ENCODE peak calls at places on chromosome 11, in four cellular contexts. M, V, A and C are unnamed samples.

GRCh38 chr11:125315088-125315740 is 150.7 kb downstream of the PKNOX2 start:
- DNase-seq in V (peak), M (no peak), A (peak), C (no peak)

GRCh38 chr11:65262381-65262680 is 569 bp downstream of the POLA2 start:
- DNase-seq in V (peak), A (peak), M (peak), C (no peak)

GRCh38 chr11:18745251-18745650 is 19.3 kb upstream of the IGSF22 start:
- DNase-seq in V (no peak), A (no peak), M (no peak), C (no peak)

GRCh38 chr11:60396790-60397189 is 531 bp downstream of the MS4A14 start:
- DNase-seq in A (no peak), M (no peak), V (no peak), C (no peak)

GRCh38 chr11:43830928-43831440 is 49.6 kb upstream of the ALKBH3 start:
- DNase-seq in A (peak), M (peak), V (peak), C (peak)

GRCh38 chr11:74311352-74311926 is at the start of gene P4HA3:
- DNase-seq in V (peak), A (peak), M (peak), C (peak)

GRCh38 chr11:77027275-77027674 is 6.9 kb upstream of the B3GNT6 start:
- DNase-seq in A (peak), M (peak), V (no peak), C (no peak)

GRCh38 chr11:71568707-71569349 is 3.5 kb downstream of the KRTAP5-10 start:
- DNase-seq in V (peak), M (peak), A (peak), C (no peak)

GRCh38 chr11:78147807-78148206 is 8.4 kb upstream of the ALG8 start:
- DNase-seq in V (no peak), A (no peak), M (no peak), C (no peak)

GRCh38 chr11:95279921-95280861 is 49.2 kb upstream of the SESN3 start:
- DNase-seq in V (no peak), M (peak), A (peak), C (peak)

GRCh38 chr11:70464509-70465361 is 66.4 kb downstream of the CTTN start:
- DNase-seq in V (no peak), M (no peak), A (no peak), C (no peak)

GRCh38 chr11:41795004-41795403 is 335.6 kb upstream of the LRRC4C start:
- DNase-seq in V (no peak), A (no peak), M (peak), C (no peak)

GRCh38 chr11:67371549-67372231 is 1.7 kb downstream of the CLCF1 start:
- DNase-seq in V (peak), A (peak), M (peak), C (peak)

DNA sequence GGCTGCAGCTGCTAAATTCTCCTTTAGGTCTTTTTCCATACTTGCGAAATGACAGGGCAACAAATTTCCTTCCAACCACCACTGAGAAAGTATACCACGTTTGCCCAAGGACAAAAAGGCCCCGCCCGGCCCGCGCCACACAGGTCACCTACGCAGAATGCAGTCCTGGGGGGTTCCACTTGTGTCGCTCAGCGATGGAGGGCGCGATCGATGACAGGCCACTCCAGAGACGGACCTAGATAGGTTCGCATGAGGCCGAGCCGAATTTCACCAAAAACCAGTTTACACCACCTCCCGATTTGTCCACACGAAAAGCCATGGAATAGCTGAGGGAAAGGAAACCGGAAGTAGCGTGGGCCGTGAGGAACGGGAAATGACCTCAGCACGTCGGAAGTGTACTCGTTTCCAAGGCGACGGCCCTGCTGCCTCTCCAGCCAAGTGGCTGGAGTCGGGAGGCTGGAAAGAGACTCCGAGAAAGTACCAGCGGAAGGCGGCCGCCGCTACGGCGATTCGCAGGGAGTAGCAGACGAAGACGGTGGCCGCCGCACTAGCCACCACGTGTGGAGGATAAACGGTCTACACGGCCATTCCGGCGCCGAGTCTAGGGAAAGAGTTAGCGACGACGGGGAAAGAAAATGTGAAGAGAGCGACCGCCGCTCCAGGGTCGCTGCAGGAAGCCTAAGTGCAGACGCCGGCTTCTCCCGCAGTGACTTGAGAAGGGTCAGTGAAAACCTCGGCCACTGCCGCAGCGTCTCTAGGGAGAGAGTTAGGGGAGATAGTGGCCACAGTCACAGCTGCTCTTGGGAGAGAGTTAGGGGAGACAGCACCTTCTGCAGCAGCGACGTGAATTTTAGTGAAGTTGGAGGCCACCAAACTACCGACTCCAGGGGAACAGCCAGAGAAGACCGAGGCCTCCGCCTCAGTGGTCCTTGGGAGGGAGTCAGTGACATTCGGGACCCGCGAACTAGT is at the start of gene ANKRD42:
- DNase-seq in A (peak), M (peak), V (peak), C (peak)
- H2AFZ ChIP-seq in A (peak), M (peak), V (peak), C (peak)

GRCh38 chr11:31968774-31969433 is 122.0 kb upstream of the RCN1 start:
- DNase-seq in V (peak), A (peak), M (peak), C (peak)
- TF ChIP-seq EZH2 in V (no peak), A (no peak), M (no peak), C (no peak)

GRCh38 chr11:73248526-73249185 is 23.5 kb upstream of the P2RY6 start:
- DNase-seq in V (no peak), M (no peak), A (no peak), C (no peak)

GRCh38 chr11:73249304-73249703 is 22.8 kb upstream of the P2RY6 start:
- DNase-seq in V (no peak), A (no peak), M (peak), C (no peak)

GRCh38 chr11:73257342-73258103 is 14.6 kb upstream of the P2RY6 start:
- DNase-seq in M (peak), V (peak), A (peak), C (no peak)

GRCh38 chr11:73249858-73250773 is 22.0 kb upstream of the P2RY6 start:
- DNase-seq in M (no peak), A (no peak), V (no peak), C (no peak)

DNA sequence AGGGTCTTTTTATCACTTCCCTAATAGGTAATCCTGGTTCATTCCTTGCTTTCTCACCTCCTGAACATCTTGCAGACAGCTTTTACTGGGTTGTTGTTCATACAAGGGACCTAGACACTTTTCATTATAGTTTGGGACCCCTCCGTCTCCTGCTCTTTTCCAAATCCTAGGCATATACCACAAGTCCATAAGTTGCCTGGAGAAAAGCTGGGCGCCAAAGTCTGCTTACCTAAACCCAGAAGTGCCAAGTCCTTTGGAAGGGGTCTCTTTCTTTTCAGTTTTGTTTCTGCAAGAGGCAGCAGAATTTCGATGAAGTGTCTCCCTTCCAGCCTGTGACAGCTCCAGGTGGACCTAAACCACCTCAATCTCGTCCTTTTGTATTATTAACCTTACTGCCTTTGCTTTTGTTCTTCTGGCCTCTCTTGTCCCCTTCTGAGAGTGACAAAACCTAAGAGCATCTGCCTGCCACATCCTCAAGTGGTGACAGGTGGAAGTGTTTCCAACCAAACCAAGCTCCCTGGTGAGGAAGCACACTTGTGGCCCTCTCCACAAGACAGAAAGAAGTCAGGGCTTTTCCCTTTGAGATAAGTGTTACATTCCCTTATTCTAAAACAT is 19.5 kb upstream of the P2RY6 start:
- DNase-seq in V (no peak), M (peak), A (no peak), C (no peak)
- H2AFZ ChIP-seq in V (no peak), M (no peak), A (peak), C (no peak)

GRCh38 chr11:129814244-129814992 is 1.2 kb upstream of the TMEM45B start:
- DNase-seq in V (no peak), M (no peak), A (no peak), C (no peak)

GRCh38 chr11:129819237-129819636 is 3.6 kb downstream of the TMEM45B start:
- DNase-seq in M (no peak), V (no peak), A (no peak), C (no peak)

GRCh38 chr11:129813216-129813791 is 2.3 kb upstream of the TMEM45B start:
- DNase-seq in M (no peak), V (no peak), A (no peak), C (no peak)

GRCh38 chr11:129817282-129818051 is 1.8 kb downstream of the TMEM45B start:
- DNase-seq in V (no peak), A (no peak), M (peak), C (peak)

DNA sequence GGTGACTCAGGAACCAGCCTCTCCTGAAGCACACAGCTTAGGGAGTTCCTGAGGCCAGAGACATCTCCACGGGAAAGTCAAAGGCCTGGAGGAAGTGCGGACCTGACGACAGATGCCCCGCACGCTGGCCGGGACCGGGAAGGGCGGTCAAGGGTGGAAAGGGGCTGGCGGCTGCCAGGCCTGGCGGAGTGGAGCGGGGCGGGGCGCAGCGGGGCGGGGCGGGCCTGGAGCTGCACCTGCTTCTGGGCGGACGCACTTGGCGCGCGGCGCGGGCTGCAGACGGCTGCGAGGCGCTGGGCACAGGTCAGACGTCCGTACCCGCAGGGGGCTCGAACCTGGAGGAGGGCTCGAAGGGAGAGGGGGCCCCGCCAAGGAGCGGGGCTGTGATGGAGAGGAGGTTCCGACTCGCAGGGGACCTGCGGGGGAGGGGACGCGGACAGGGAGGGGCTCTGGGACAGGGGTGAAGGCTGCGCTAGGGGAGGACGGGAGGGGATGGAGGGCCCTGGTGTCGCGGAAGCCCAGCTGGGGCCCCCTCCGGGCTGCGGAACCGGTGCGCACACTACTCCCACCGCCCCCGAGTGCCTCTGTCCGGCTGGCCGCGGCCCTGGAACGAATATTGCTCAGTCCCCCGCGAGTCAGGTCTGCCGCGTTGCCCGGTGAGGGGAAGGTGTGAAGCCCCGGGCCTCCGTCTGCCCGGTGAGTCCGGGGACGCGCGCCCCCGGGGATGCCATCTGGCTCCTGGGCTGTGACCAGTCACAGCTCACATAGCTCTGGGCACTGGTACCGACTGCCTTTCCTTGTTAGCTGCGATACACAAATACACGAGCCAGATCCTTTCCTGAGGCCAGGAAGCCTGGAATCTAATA is at the start of gene TMEM45B:
- DNase-seq in V (no peak), A (no peak), M (peak), C (peak)
- TF ChIP-seq EZH2 in V (no peak), A (peak), M (no peak), C (no peak)

DNA sequence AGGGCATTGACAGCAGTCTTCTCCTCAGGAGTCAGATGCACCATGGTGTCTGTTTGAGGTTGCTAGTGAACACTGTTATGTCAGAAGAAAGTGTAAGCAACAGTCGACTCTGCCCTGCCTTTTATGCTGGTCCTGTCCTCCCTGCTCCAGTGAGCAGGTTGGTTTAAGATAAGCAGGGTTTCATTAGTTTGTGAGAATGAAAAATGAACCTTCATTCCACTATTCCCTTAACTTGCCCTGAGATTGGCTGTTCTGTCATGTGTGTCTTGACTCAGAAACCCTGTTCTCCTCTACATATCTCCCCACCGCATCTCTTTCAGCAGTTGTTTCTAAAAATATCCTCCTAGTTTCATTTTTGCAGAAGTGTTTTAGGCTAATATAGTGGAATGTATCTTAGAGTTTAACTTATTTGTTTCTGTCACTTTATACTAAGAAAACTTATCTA is at the start of gene HBD:
- DNase-seq in M (no peak), A (peak), V (peak), C (no peak)
- H2AFZ ChIP-seq in M (no peak), A (peak), V (peak), C (no peak)

GRCh38 chr11:84722583-84723108 is 904.5 kb downstream of the DLG2 start:
- DNase-seq in M (peak), V (no peak), A (peak), C (no peak)

GRCh38 chr11:84714316-84714780 is 912.8 kb downstream of the DLG2 start:
- DNase-seq in V (peak), A (peak), M (peak), C (peak)

GRCh38 chr11:84721561-84721961 is 905.6 kb downstream of the DLG2 start:
- DNase-seq in V (no peak), A (no peak), M (no peak), C (no peak)

GRCh38 chr11:84720706-84721402 is 906.3 kb downstream of the DLG2 start:
- DNase-seq in A (peak), V (peak), M (no peak), C (peak)

GRCh38 chr11:84719935-84720577 is 907.1 kb downstream of the DLG2 start:
- DNase-seq in V (no peak), A (peak), M (no peak), C (peak)
- TF ChIP-seq EZH2 in V (no peak), A (no peak), M (no peak), C (peak)

GRCh38 chr11:92424281-92424680 is 199.7 kb downstream of the FAT3 start:
- DNase-seq in V (peak), A (peak), M (no peak), C (no peak)

GRCh38 chr11:92423133-92423532 is 198.5 kb downstream of the FAT3 start:
- DNase-seq in A (peak), V (peak), M (peak), C (no peak)

GRCh38 chr11:92425127-92425526 is 200.5 kb downstream of the FAT3 start:
- DNase-seq in M (no peak), V (no peak), A (no peak), C (no peak)

DNA sequence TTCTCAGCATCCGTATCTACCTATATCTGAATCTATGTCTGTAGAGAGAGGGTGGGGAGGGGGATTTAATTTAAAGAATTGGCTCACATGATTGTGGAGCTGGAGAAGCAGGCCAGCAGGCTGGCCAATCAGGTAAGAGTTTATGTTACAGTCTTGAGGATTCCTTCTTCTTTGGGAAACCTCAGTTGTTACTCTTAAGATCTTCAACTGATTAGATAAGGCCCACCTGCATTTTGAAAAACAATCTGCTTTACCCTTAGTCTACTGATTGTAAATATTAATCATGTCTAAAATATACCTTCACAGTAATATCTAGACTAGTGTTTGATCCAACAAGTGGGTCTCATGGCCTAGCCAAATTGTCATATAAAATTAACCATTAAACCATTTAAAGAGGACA is 199.0 kb downstream of the FAT3 start:
- DNase-seq in A (no peak), M (no peak), V (no peak), C (no peak)
- H2AFZ ChIP-seq in A (no peak), M (no peak), V (no peak), C (no peak)